ENCODE peak calls at places on chromosomes 7 and 10, in eight cellular contexts. B is psoas muscle, D is IMR-90, F is astrocyte of the hippocampus, Y is T-helper 2 cell, Q is hepatic stellate cell, I is mammary epithelial cell, T is NCI-H2081. O is an unnamed sample.

GRCh38 chr7:102153586-102153948 is 133.1 kb upstream of the SH2B2 start:
- DNase-seq in Q (no peak), D (no peak), I (no peak), Y (no peak), T (no peak), F (no peak), B (no peak), O (no peak)

GRCh38 chr10:103598654-103599115 is 105.2 kb downstream of the NEURL1 start:
- DNase-seq in F (peak), Y (peak), Q (peak), T (peak), I (peak), B (peak), D (peak), O (no peak)

GRCh38 chr10:24665001-24665400 is 58.7 kb downstream of the ARHGAP21 start:
- DNase-seq in D (no peak), Q (no peak), T (no peak), I (no peak), Y (no peak), F (no peak), B (no peak), O (no peak)

GRCh38 chr7:134419875-134420274 is 39.0 kb downstream of the AKR1B1 start:
- DNase-seq in B (no peak), D (no peak), I (no peak), Q (no peak), T (no peak), F (no peak), Y (no peak), O (no peak)

GRCh38 chr10:54900584-54900983 is 99.6 kb upstream of the PCDH15 start:
- DNase-seq in Q (no peak), T (no peak), F (no peak), Y (no peak), D (no peak), B (no peak), I (no peak), O (no peak)

GRCh38 chr10:114367041-114367675 is 37.1 kb downstream of the AFAP1L2 start:
- DNase-seq in Q (no peak), I (no peak), T (no peak), D (no peak), F (peak), B (no peak), Y (no peak), O (no peak)

GRCh38 chr7:139730746-139731612 is 46.8 kb downstream of the HIPK2 start:
- DNase-seq in Q (no peak), B (no peak), D (peak), F (peak), T (peak), I (no peak), Y (peak), O (no peak)

GRCh38 chr10:126673565-126673964 is 3.1 kb upstream of the C10orf90 start:
- DNase-seq in B (no peak), I (no peak), F (no peak), Y (no peak), T (no peak), Q (no peak), D (no peak), O (no peak)

GRCh38 chr7:52504546-52504945 is 530.9 kb upstream of the POM121L12 start:
- DNase-seq in F (peak), Y (no peak), D (no peak), B (no peak), I (no peak), T (no peak), Q (no peak), O (no peak)

GRCh38 chr10:12389154-12389734 is 39.9 kb downstream of the CAMK1D start:
- DNase-seq in T (no peak), F (no peak), Q (no peak), Y (no peak), B (no peak), D (no peak), I (no peak), O (no peak)

GRCh38 chr7:115267503-115267902 is 345.6 kb downstream of the MDFIC start:
- DNase-seq in T (no peak), F (no peak), B (no peak), Y (peak), Q (no peak), D (peak), I (no peak), O (no peak)

GRCh38 chr10:120460191-120460590 is 3.2 kb downstream of the PLPP4 start:
- DNase-seq in Y (no peak), D (no peak), I (no peak), T (no peak), Q (no peak), B (no peak), F (peak), O (no peak)

GRCh38 chr10:124022066-124022465 is 71.3 kb downstream of the CHST15 start:
- DNase-seq in I (peak), D (no peak), F (peak), Y (no peak), B (no peak), T (no peak), Q (no peak), O (no peak)

GRCh38 chr10:77898323-77899079 is 28.1 kb downstream of the DLG5 start:
- DNase-seq in F (no peak), T (no peak), I (peak), Y (no peak), D (no peak), B (no peak), Q (no peak), O (no peak)

GRCh38 chr10:103729851-103730250 is 125.5 kb downstream of the SH3PXD2A start:
- DNase-seq in D (no peak), T (no peak), I (no peak), F (no peak), Y (no peak), Q (no peak), B (no peak), O (no peak)

GRCh38 chr10:759898-760477 is 70.5 kb upstream of the DIP2C start:
- DNase-seq in D (no peak), I (no peak), Y (peak), Q (no peak), B (no peak), T (no peak), F (no peak), O (no peak)

GRCh38 chr10:126350216-126350992 is 37.9 kb downstream of the ADAM12 start:
- DNase-seq in F (peak), T (no peak), D (peak), Q (peak), I (peak), B (peak), Y (no peak), O (no peak)

GRCh38 chr7:40827217-40828085 is 692.6 kb downstream of the SUGCT start:
- DNase-seq in I (peak), Y (no peak), B (peak), T (no peak), F (peak), Q (no peak), D (no peak), O (no peak)

GRCh38 chr7:44971188-44971907 is 7.5 kb downstream of the MYO1G start:
- DNase-seq in I (no peak), Y (no peak), F (no peak), B (no peak), T (no peak), Q (no peak), D (no peak), O (no peak)

GRCh38 chr10:71831646-71832552 is 19.2 kb downstream of the PSAP start:
- DNase-seq in I (peak), D (peak), T (no peak), B (no peak), Q (no peak), Y (no peak), F (peak), O (no peak)

GRCh38 chr7:107934991-107935770 is 44.2 kb downstream of the DLD start:
- DNase-seq in F (peak), I (no peak), D (peak), T (no peak), B (no peak), Q (no peak), Y (no peak), O (no peak)

GRCh38 chr7:37495574-37496184 is 47.0 kb upstream of the ELMO1 start:
- DNase-seq in Y (peak), I (peak), F (peak), Q (peak), T (peak), D (peak), B (no peak), O (no peak)

O was measured in amygdala.